ENCODE peak calls at places on chromosome 2, in six cellular contexts. G is GM12878, Q is upper lobe of left lung, O is K562, L is HepG2, J is A549. N is an unnamed sample.

GRCh38 chr2:226578373-226578772 is 221.2 kb downstream of the IRS1 start:
- ATAC-seq in O (no peak), Q (no peak), L (no peak), G (no peak), J (no peak), N (no peak)

GRCh38 chr2:31606511-31606910 is 25.8 kb upstream of the SRD5A2 start:
- ATAC-seq in L (no peak), O (no peak), Q (no peak), J (no peak), G (no peak), N (no peak)

GRCh38 chr2:196291873-196292800 is 120.8 kb upstream of the STK17B start:
- ATAC-seq in Q (peak; percentile 91), J (no peak), O (no peak), L (peak; percentile 53), G (peak; percentile 10), N (no peak)

GRCh38 chr2:113198048-113198789 is 24.4 kb downstream of the PSD4 start:
- ATAC-seq in G (no peak), J (no peak), Q (no peak), O (no peak), L (no peak), N (no peak)

GRCh38 chr2:17740203-17740602 is 13.4 kb downstream of the SMC6 start:
- ATAC-seq in J (no peak), O (no peak), G (no peak), L (no peak), Q (no peak), N (no peak)

GRCh38 chr2:159256159-159256558 is 30.3 kb downstream of the WDSUB1 start:
- ATAC-seq in Q (no peak), O (no peak), L (no peak), G (no peak), J (no peak), N (no peak)

GRCh38 chr2:72934683-72935610 is 17.6 kb downstream of the EMX1 start:
- ATAC-seq in Q (no peak), L (peak; percentile 82), J (peak; percentile 68), O (peak; percentile 85), G (peak; percentile 88), N (no peak)

GRCh38 chr2:18752022-18752493 is 162.7 kb upstream of the NT5C1B start:
- ATAC-seq in J (peak; percentile 34), G (no peak), L (peak; percentile 93), O (no peak), Q (no peak), N (no peak)

GRCh38 chr2:241812730-241813079 is 3.7 kb downstream of the NEU4 start:
- ATAC-seq in O (no peak), G (no peak), Q (no peak), L (no peak), J (no peak), N (no peak)

GRCh38 chr2:102488063-102488462 is 15.0 kb downstream of the SLC9A4 start:
- ATAC-seq in Q (no peak), G (no peak), O (no peak), J (no peak), L (no peak), N (no peak)

GRCh38 chr2:104878863-104879512 is 25.1 kb downstream of the POU3F3 start:
- ATAC-seq in L (no peak), J (no peak), Q (no peak), G (no peak), O (no peak), N (no peak)

GRCh38 chr2:177445223-177445622 is 52.6 kb downstream of the AGPS start:
- ATAC-seq in L (no peak), G (no peak), O (no peak), Q (no peak), J (no peak), N (no peak)

GRCh38 chr2:39153312-39153711 is 32.5 kb upstream of the SOS1 start:
- ATAC-seq in J (no peak), G (no peak), Q (no peak), O (no peak), L (no peak), N (no peak)

GRCh38 chr2:23756593-23757292 is 170.2 kb downstream of the ATAD2B start:
- ATAC-seq in J (no peak), L (no peak), Q (no peak), G (no peak), O (no peak), N (no peak)

GRCh38 chr2:37355735-37356134 is 11.3 kb downstream of the QPCT start:
- ATAC-seq in Q (no peak), G (no peak), O (no peak), J (no peak), L (no peak), N (no peak)

DNA sequence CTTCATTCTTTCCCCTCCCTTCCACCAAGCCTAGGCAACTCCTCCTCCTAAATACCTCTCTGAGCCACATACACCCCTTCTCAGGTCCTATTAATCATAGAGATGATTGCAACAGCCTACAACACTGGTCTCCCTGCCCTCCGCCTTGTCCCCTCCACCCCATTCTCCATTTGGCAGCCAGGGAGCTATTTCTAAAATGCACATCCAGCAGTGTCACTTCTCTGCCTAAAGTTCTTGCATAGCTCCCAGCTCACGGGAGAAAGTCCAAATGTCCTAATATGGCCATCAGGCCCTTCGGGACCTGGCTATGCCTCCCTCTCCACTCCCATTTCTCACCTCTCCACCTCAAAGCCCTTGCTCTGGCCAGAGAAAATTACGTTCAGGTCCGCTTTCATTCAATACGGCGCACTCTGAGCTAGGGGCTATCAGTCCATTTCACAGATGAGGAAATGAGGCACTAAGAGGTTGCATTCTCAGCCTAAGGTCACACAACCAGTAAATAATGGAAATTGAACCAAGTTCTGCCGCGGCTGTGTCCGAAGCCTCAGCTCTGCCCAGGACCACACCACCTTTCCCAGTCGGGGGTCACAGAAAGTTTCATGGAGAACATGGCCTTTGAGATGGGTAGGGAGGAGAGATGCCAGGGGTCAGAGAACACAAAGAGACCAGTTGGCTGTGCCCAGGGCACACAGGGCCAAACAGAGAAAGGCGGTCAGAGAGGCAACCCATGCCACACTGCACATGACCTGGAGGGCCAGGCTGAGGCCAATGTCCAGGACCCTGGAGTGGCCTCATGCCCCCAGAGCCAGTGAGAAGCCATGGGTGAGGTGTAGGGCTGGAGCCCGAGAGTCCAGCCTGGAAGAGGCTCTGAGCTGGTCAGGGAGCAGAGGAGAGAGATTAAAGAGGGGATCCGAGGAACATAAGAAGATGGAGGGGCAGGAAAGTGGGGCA is 72.8 kb downstream of the TNS1 start:
- ATAC-seq in J (no peak), L (peak; percentile 63), Q (peak; percentile 85), G (no peak), O (no peak), N (peak; percentile 76)
- TF ChIP-seq EP300 in J (no peak), L (no peak), Q (peak; percentile 33), G (no peak), O (no peak), N (no peak)

GRCh38 chr2:10267036-10267435 is 35.7 kb upstream of the HPCAL1 start:
- ATAC-seq in L (no peak), Q (no peak), J (no peak), G (no peak), O (no peak), N (no peak)

GRCh38 chr2:10269711-10270610 is 32.7 kb upstream of the HPCAL1 start:
- ATAC-seq in Q (peak; percentile 59), J (peak; percentile 47), L (peak; percentile 12), O (no peak), G (no peak), N (no peak)

GRCh38 chr2:10271509-10271908 is 31.2 kb upstream of the HPCAL1 start:
- ATAC-seq in J (no peak), O (no peak), G (no peak), L (no peak), Q (no peak), N (no peak)

GRCh38 chr2:10267551-10268465 is 34.9 kb upstream of the HPCAL1 start:
- ATAC-seq in J (no peak), O (no peak), G (no peak), L (peak; percentile 49), Q (no peak), N (no peak)

GRCh38 chr2:10269291-10269690 is 33.4 kb upstream of the HPCAL1 start:
- ATAC-seq in O (no peak), G (no peak), J (no peak), Q (no peak), L (no peak), N (no peak)
- TF ChIP-seq EP300 in O (no peak), G (no peak), J (no peak), Q (no peak), L (no peak), N (no peak)

GRCh38 chr2:202265467-202266277 is at the start of gene NOP58:
- ATAC-seq in G (peak; percentile 82), O (peak; percentile 88), Q (peak; percentile 98), J (peak; percentile 96), L (peak; percentile 93), N (peak; percentile 99)
- TF ChIP-seq EP300 in G (no peak), O (no peak), Q (no peak), J (no peak), L (peak; percentile 55), N (no peak)

DNA sequence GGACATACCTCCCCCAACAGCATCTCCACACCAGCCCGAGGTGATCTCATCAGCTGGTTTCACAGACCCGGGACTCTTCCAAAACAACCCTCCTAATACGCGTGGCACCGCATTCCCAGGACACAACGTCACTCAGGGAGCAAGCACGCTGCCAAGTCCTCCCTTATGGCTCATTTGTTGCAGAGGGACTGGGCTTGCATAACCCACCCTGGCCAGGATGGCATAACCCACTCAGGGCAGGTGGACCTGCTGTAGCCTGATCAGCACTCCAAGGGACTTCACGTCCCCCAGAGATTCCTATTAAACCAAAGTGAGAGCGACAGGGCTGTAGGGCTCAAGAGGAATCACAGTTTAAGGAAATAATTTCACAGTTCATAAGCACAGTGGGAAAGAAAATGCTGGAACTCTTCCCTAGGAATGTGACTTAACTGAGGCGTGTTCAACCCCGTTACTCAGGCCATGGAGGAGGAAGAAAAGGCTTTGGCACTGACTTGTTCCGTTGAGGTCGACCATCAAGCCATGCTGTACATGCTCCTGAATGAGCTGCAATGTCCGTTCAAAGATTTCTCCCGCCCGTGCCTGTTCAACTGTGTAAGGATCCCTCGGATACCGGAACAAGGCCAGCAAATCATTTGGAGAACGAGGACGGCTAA is 91.1 kb downstream of the PXDN start:
- ATAC-seq in G (no peak), O (no peak), J (peak; percentile 31), Q (peak; percentile 28), L (no peak), N (peak; percentile 90)
- TF ChIP-seq EP300 in G (no peak), O (no peak), J (no peak), Q (peak; percentile 1), L (no peak), N (no peak)

GRCh38 chr2:209767316-209767715 is 4.3 kb upstream of the UNC80 start:
- ATAC-seq in G (no peak), O (no peak), L (no peak), J (no peak), Q (no peak), N (no peak)

GRCh38 chr2:209757200-209757599 is 14.4 kb upstream of the UNC80 start:
- ATAC-seq in L (no peak), Q (no peak), O (no peak), G (no peak), J (no peak), N (no peak)

GRCh38 chr2:209766613-209767012 is 5.0 kb upstream of the UNC80 start:
- ATAC-seq in J (no peak), Q (no peak), O (no peak), L (no peak), G (no peak), N (no peak)

GRCh38 chr2:209763106-209763505 is 8.5 kb upstream of the UNC80 start:
- ATAC-seq in L (no peak), J (no peak), Q (no peak), O (no peak), G (no peak), N (no peak)

GRCh38 chr2:209762564-209762963 is 9.1 kb upstream of the UNC80 start:
- ATAC-seq in Q (no peak), J (no peak), O (no peak), G (no peak), L (no peak), N (no peak)
- TF ChIP-seq EP300 in Q (no peak), J (no peak), O (no peak), G (no peak), L (no peak), N (no peak)